ENCODE peak calls at places on chromosomes 11 and 22, in nine cellular contexts. T is vagina, K is heart left ventricle, E is mammary epithelial cell, C is left lung, Y is lung, W is thoracic aorta, H is lower lobe of right lung, P is adrenal gland. J is an unnamed sample.

GRCh38 chr11:15370774-15371173 is 256.1 kb downstream of the INSC start:
- DNase-seq in T (no peak), H (no peak), P (no peak), K (no peak), Y (no peak), C (no peak), E (no peak), W (no peak), J (no peak)

GRCh38 chr22:29907753-29908515 is 25.0 kb downstream of the MTMR3 start:
- DNase-seq in C (no peak), P (peak; percentile 85), E (peak; percentile 94), H (peak; percentile 82), Y (peak; percentile 79), T (no peak), K (peak; percentile 73), W (peak; percentile 36), J (peak; percentile 91)

GRCh38 chr11:87879118-87879517 is 296.1 kb downstream of the RAB38 start:
- DNase-seq in C (no peak), H (no peak), T (no peak), Y (no peak), K (no peak), P (no peak), E (no peak), W (no peak), J (no peak)

GRCh38 chr11:48085688-48086087 is 105.3 kb downstream of the PTPRJ start:
- DNase-seq in E (no peak), H (no peak), Y (no peak), K (no peak), P (no peak), W (no peak), T (no peak), C (no peak), J (no peak)

GRCh38 chr11:71451596-71452353 is 1.2 kb upstream of the NADSYN1 start:
- DNase-seq in E (no peak), H (no peak), W (no peak), T (no peak), C (no peak), P (no peak), K (no peak), Y (no peak), J (peak; percentile 71)

GRCh38 chr11:66281776-66282467 is 3.9 kb downstream of the CNIH2 start:
- DNase-seq in P (no peak), H (no peak), T (no peak), Y (no peak), E (no peak), W (no peak), C (no peak), K (no peak), J (no peak)

GRCh38 chr11:107018902-107019493 is 722 bp upstream of the GUCY1A2 start:
- DNase-seq in E (peak; percentile 53), K (peak; percentile 75), P (peak; percentile 61), Y (peak; percentile 52), C (peak; percentile 82), H (peak; percentile 59), W (no peak), T (peak; percentile 88), J (peak; percentile 23)

GRCh38 chr22:44355688-44356070 is 42.9 kb upstream of the SHISAL1 start:
- DNase-seq in Y (no peak), C (peak; percentile 53), E (no peak), P (no peak), W (no peak), H (peak; percentile 32), K (peak; percentile 21), T (no peak), J (no peak)

GRCh38 chr22:46557736-46558480 is 20.5 kb upstream of the CELSR1 start:
- DNase-seq in Y (no peak), H (peak; percentile 49), P (no peak), T (no peak), W (no peak), K (no peak), E (peak; percentile 71), C (peak; percentile 77), J (no peak)

GRCh38 chr11:128503231-128503991 is 83.9 kb downstream of the ETS1 start:
- DNase-seq in P (no peak), K (no peak), H (no peak), C (no peak), Y (no peak), E (peak; percentile 92), T (no peak), W (no peak), J (no peak)

GRCh38 chr22:32531955-32532818 is 57.6 kb downstream of the FBXO7 start:
- DNase-seq in T (no peak), K (peak; percentile 94), P (peak; percentile 58), W (peak; percentile 14), E (peak; percentile 84), C (peak; percentile 84), H (peak; percentile 75), Y (peak; percentile 70), J (peak; percentile 58)

GRCh38 chr22:17138451-17139042 is 17.4 kb upstream of the TMEM121B start:
- DNase-seq in K (no peak), C (no peak), W (no peak), T (no peak), Y (no peak), E (no peak), H (no peak), P (no peak), J (no peak)

GRCh38 chr11:103035656-103036434 is 56.1 kb downstream of the DCUN1D5 start:
- DNase-seq in Y (no peak), W (no peak), C (no peak), E (peak; percentile 61), K (no peak), P (peak; percentile 63), H (no peak), T (no peak), J (peak; percentile 64)

GRCh38 chr11:118621071-118621815 is 13.8 kb downstream of the PHLDB1 start:
- DNase-seq in W (peak; percentile 79), E (peak; percentile 92), H (peak; percentile 84), T (no peak), P (peak; percentile 91), Y (peak; percentile 89), C (peak; percentile 93), K (peak; percentile 94), J (peak; percentile 92)

GRCh38 chr11:75428301-75428724 is 4.7 kb downstream of the KLHL35 start:
- DNase-seq in E (no peak), T (no peak), C (peak; percentile 90), Y (peak; percentile 86), W (peak; percentile 94), K (peak; percentile 89), H (peak; percentile 96), P (peak; percentile 87), J (peak; percentile 89)
- H3K27ac ChIP-seq in E (no peak overlapping the region), T (no peak overlapping the region), C (peak overlapping the region; percentile 28), Y (no peak overlapping the region), W (peak overlapping the region; percentile 72), K (peak overlapping the region; percentile 27), H (peak overlapping the region; percentile 83), P (no peak overlapping the region), J (no peak overlapping the region)

DNA sequence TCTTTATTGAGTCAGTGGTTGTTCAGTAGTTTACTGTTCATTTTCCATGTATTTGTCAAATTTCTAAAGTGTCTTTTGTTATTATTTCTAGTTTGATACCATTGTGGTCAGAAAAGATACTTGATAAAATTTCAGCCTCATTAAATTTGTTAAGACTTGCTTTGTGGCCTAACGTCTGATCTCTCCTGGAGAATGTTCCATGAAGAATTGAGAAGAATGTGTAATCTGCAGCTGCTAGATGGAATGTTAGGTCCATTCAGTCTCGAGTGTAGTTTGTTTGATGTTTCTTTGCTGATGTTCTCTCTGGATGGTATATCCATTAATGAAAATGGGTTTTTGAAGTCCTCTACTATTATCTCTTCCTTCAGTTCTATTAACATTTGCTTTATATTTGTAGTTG is 394.7 kb upstream of the ANO5 start:
- DNase-seq in T (no peak), C (no peak), E (no peak), P (no peak), Y (no peak), K (no peak), W (no peak), H (no peak), J (no peak)
- H3K9me3 ChIP-seq in T (no peaks in the 10 kb centered on the region), C (no peaks in the 10 kb centered on the region), E (no peaks in the 10 kb centered on the region), P (peaks cover 5% of the 10 kb centered on the region), Y (no peaks in the 10 kb centered on the region), K (no peaks in the 10 kb centered on the region), W (no peaks in the 10 kb centered on the region), H (no peaks in the 10 kb centered on the region), J (no peaks in the 10 kb centered on the region)

GRCh38 chr22:47627561-47628253 is 865.3 kb downstream of the TBC1D22A start:
- DNase-seq in W (no peak), P (no peak), T (no peak), C (no peak), K (no peak), E (no peak), Y (peak; percentile 22), H (no peak), J (no peak)
- H3K27ac ChIP-seq in W (no peak overlapping the region), P (no peak overlapping the region), T (no peak overlapping the region), C (no peak overlapping the region), K (no peak overlapping the region), E (no peak overlapping the region), Y (no peak overlapping the region), H (no peak overlapping the region), J (no peak overlapping the region)

GRCh38 chr11:13620063-13620462 is 48.4 kb upstream of the FAR1 start:
- DNase-seq in W (no peak), H (no peak), C (no peak), T (no peak), Y (no peak), K (no peak), E (no peak), P (no peak), J (no peak)
- H3K9me3 ChIP-seq in W (peaks cover 3% of the 10 kb centered on the region), H (peaks cover 15% of the 10 kb centered on the region), C (no peaks in the 10 kb centered on the region), T (no peaks in the 10 kb centered on the region), Y (peaks cover 5% of the 10 kb centered on the region), K (peaks cover 8% of the 10 kb centered on the region), E (peaks cover 3% of the 10 kb centered on the region), P (no peaks in the 10 kb centered on the region), J (no peaks in the 10 kb centered on the region)

GRCh38 chr11:64688534-64688982 is 34.4 kb downstream of the NRXN2 start:
- DNase-seq in W (peak; percentile 47), K (peak; percentile 94), P (peak; percentile 93), Y (peak; percentile 85), E (peak; percentile 61), C (peak; percentile 95), T (no peak), H (peak; percentile 91), J (peak; percentile 87)
- H3K27ac ChIP-seq in W (peak overlapping the region; percentile 80), K (peak overlapping the region; percentile 71), P (no peak overlapping the region), Y (peak overlapping the region; percentile 34), E (no peak overlapping the region), C (peak overlapping the region; percentile 58), T (peak overlapping the region; percentile 77), H (peak overlapping the region; percentile 53), J (no peak overlapping the region)

DNA sequence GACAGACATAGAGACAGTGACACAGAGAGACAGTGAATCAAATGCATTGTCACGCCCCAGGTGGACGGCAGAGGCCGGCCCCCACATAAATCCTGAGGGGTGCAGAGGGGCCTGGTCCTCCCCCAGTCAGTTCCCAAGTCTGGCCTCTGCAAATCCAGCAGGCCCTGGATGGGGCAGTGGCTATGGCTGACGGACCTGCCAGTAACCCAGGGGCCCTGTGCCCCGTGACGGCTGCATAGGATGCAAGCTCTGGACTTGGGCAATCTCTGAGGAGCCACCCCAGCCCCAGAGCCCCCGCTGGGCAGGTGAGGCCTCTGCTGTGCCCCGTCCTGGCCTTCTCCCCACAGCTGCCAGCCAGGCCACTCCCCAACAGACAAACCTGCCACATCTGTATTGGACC is 204.5 kb downstream of the BRD1 start:
- DNase-seq in W (no peak), Y (no peak), P (no peak), K (peak; percentile 49), E (no peak), H (peak; percentile 27), C (peak; percentile 68), T (no peak), J (no peak)
- H3K9me3 ChIP-seq in W (no peaks in the 10 kb centered on the region), Y (no peaks in the 10 kb centered on the region), P (no peaks in the 10 kb centered on the region), K (no peaks in the 10 kb centered on the region), E (peaks cover 51% of the 10 kb centered on the region), H (no peaks in the 10 kb centered on the region), C (no peaks in the 10 kb centered on the region), T (no peaks in the 10 kb centered on the region), J (no peaks in the 10 kb centered on the region)

GRCh38 chr22:41827671-41828070 is 5.2 kb upstream of the SREBF2 start:
- DNase-seq in C (no peak), H (no peak), W (no peak), T (no peak), Y (no peak), P (no peak), E (no peak), K (no peak), J (no peak)
- H3K27ac ChIP-seq in C (peak overlapping the region; percentile 7), H (no peak overlapping the region), W (no peak overlapping the region), T (no peak overlapping the region), Y (no peak overlapping the region), P (peak overlapping the region; percentile 4), E (no peak overlapping the region), K (no peak overlapping the region), J (peak overlapping the region; percentile 51)